ENCODE peak calls at places on chromosomes 5 and 9, in eight cellular contexts. S is epithelial cell of proximal tubule; I is mesendoderm; U is right cardiac atrium; V is lower leg skin; N is CD8-positive, alpha-beta memory T cell; G is left ventricle myocardium inferior; Z is neuronal stem cell. R is an unnamed sample.

GRCh38 chr9:125911861-125912260 is 164.7 kb downstream of the PBX3 start:
- DNase-seq in Z (no peak), I (no peak), U (no peak), G (no peak), N (no peak), V (no peak), S (peak; percentile 61), R (peak; percentile 68)

GRCh38 chr5:181092428-181092827 is 38.5 kb downstream of the OR2V1 start:
- DNase-seq in I (no peak), V (no peak), S (no peak), N (no peak), G (no peak), U (no peak), Z (no peak), R (no peak)

GRCh38 chr5:145471026-145471425 is 364.1 kb downstream of the PRELID2 start:
- DNase-seq in I (no peak), U (no peak), Z (no peak), N (no peak), S (no peak), G (no peak), V (no peak), R (no peak)

GRCh38 chr9:129458663-129459549 is 162.0 kb downstream of the C9orf50 start:
- DNase-seq in N (peak; percentile 8), I (peak; percentile 44), U (peak; percentile 90), G (peak; percentile 54), Z (no peak), S (no peak), V (no peak), R (no peak)

GRCh38 chr9:113956901-113957777 is 81.0 kb downstream of the ZNF618 start:
- DNase-seq in N (no peak), G (no peak), U (no peak), S (no peak), Z (no peak), I (peak; percentile 49), V (no peak), R (no peak)

GRCh38 chr9:114035221-114035844 is 42.8 kb downstream of the AMBP start:
- DNase-seq in Z (no peak), N (no peak), I (no peak), S (no peak), U (no peak), V (no peak), G (no peak), R (no peak)

GRCh38 chr5:19837536-19838179 is 150.3 kb downstream of the CDH18 start:
- DNase-seq in I (no peak), Z (no peak), V (no peak), U (no peak), S (no peak), N (no peak), G (no peak), R (no peak)

GRCh38 chr5:143033535-143034260 is 263.5 kb downstream of the ARHGAP26 start:
- DNase-seq in S (peak; percentile 83), G (no peak), V (no peak), N (no peak), U (no peak), Z (no peak), I (no peak), R (peak; percentile 84)

GRCh38 chr5:42951169-42951846 is 88.8 kb downstream of the ANXA2R start:
- DNase-seq in I (no peak), V (peak; percentile 24), S (no peak), Z (no peak), U (peak; percentile 77), G (peak; percentile 26), N (peak; percentile 67), R (no peak)

GRCh38 chr5:21661129-21661528 is 1192.0 kb downstream of the CDH12 start:
- DNase-seq in N (no peak), I (no peak), U (no peak), G (no peak), Z (no peak), S (no peak), V (no peak), R (no peak)

GRCh38 chr5:81854915-81855314 is 104.0 kb upstream of the SSBP2 start:
- DNase-seq in N (no peak), S (no peak), V (no peak), Z (no peak), I (no peak), G (no peak), U (no peak), R (no peak)

GRCh38 chr5:103562084-103562452 is 521 bp downstream of the NUDT12 start:
- DNase-seq in U (no peak), I (no peak), G (no peak), S (no peak), N (no peak), Z (peak; percentile 4), V (no peak), R (no peak)

GRCh38 chr9:132023409-132024180 is 56.1 kb downstream of the MED27 start:
- DNase-seq in I (no peak), U (no peak), V (no peak), Z (no peak), S (no peak), G (no peak), N (no peak), R (no peak)

GRCh38 chr5:16909464-16909863 is 26.6 kb downstream of the MYO10 start:
- DNase-seq in G (no peak), V (no peak), U (no peak), S (no peak), I (no peak), Z (no peak), N (no peak), R (peak; percentile 76)

GRCh38 chr9:70917277-70917676 is 204.1 kb downstream of the TRPM3 start:
- DNase-seq in V (no peak), G (no peak), Z (no peak), I (no peak), S (no peak), N (no peak), U (no peak), R (no peak)

GRCh38 chr9:10387282-10387681 is 225.5 kb downstream of the PTPRD start:
- DNase-seq in I (peak; percentile 31), U (no peak), V (no peak), Z (no peak), G (no peak), N (no peak), S (no peak), R (no peak)

GRCh38 chr5:132136906-132137305 is 63.3 kb downstream of the CSF2 start:
- DNase-seq in S (no peak), G (no peak), U (no peak), Z (no peak), N (no peak), V (no peak), I (no peak), R (no peak)

GRCh38 chr5:148996270-148996669 is 66.6 kb downstream of the SH3TC2 start:
- DNase-seq in S (no peak), Z (no peak), G (no peak), I (no peak), V (no peak), N (no peak), U (no peak), R (no peak)

GRCh38 chr5:134541736-134542376 is 16.4 kb downstream of the JADE2 start:
- DNase-seq in G (peak; percentile 55), Z (peak; percentile 85), S (no peak), I (peak; percentile 85), N (no peak), V (no peak), U (peak; percentile 88), R (no peak)

GRCh38 chr5:134547579-134547978 is 22.1 kb downstream of the JADE2 start:
- DNase-seq in U (peak; percentile 82), I (no peak), G (peak; percentile 33), V (no peak), Z (no peak), S (no peak), N (no peak), R (no peak)

GRCh38 chr5:134545070-134545868 is 19.8 kb downstream of the JADE2 start:
- DNase-seq in Z (no peak), V (no peak), N (no peak), U (peak; percentile 92), G (peak; percentile 79), I (no peak), S (no peak), R (no peak)

GRCh38 chr5:134540747-134541733 is 15.6 kb downstream of the JADE2 start:
- DNase-seq in S (no peak), U (no peak), G (no peak), Z (no peak), V (no peak), N (no peak), I (no peak), R (no peak)

GRCh38 chr5:134543820-134544692 is 18.6 kb downstream of the JADE2 start:
- DNase-seq in G (peak; percentile 15), Z (no peak), S (no peak), N (no peak), U (no peak), I (no peak), V (no peak), R (no peak)
- H3K4me3 ChIP-seq in G (no peak overlapping the region), Z (no peak overlapping the region), S (no peak overlapping the region), N (no peak overlapping the region), U (no peak overlapping the region), I (no peak overlapping the region), V (no peak overlapping the region), R (no peak overlapping the region)

GRCh38 chr9:124079176-124079925 is 67.8 kb downstream of the LHX2 start:
- DNase-seq in U (peak; percentile 67), Z (no peak), I (peak; percentile 97), S (peak; percentile 32), G (no peak), N (no peak), V (no peak), R (no peak)
- H3K4me3 ChIP-seq in U (no peak overlapping the region), Z (peak overlapping the region; percentile 41), I (no peak overlapping the region), S (no peak overlapping the region), G (no peak overlapping the region), N (no peak overlapping the region), V (no peak overlapping the region), R (no peak overlapping the region)

GRCh38 chr5:57298295-57298984 is 124.6 kb downstream of the GPBP1 start:
- DNase-seq in U (peak; percentile 75), S (peak; percentile 64), Z (peak; percentile 87), I (peak; percentile 83), V (peak; percentile 83), N (peak; percentile 81), G (peak; percentile 65), R (peak; percentile 40)
- H3K4me3 ChIP-seq in U (no peak overlapping the region), S (no peak overlapping the region), Z (no peak overlapping the region), I (no peak overlapping the region), V (no peak overlapping the region), N (peak overlapping the region; percentile 33), G (peak overlapping the region; percentile 49), R (no peak overlapping the region)

DNA sequence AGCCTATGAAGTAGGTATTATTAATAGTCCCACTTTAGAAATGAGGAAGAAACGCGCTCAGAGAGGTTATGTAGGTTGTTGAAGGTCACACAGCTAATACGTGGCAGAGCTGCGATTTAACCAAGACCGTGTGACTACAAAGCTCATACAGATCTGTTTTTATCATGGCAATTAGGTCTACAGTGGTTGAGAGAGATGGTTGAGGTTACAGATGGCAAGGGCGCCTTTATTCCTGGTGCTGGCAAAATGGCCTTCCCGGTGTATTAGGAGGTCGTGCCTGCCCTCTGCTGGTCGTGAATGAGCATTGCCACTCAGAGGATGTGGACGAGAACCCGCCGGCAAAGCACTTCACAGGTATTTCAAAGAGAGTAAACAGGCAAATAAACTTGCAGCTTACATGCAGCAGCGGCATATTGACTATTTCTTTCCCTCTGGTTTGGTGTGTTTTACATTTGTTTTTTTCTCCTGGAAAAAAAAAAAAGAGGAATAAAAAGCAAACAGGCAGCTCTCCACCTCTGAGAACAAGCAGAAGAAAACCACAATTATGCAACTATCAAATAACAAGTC is 65.3 kb upstream of the EGFLAM start:
- DNase-seq in N (peak; percentile 41), G (peak; percentile 62), I (peak; percentile 75), Z (peak; percentile 59), S (no peak), U (peak; percentile 78), V (peak; percentile 49), R (no peak)
- H3K4me3 ChIP-seq in N (no peak overlapping the region), G (no peak overlapping the region), I (no peak overlapping the region), Z (no peak overlapping the region), S (no peak overlapping the region), U (no peak overlapping the region), V (no peak overlapping the region), R (no peak overlapping the region)

R was measured in retinal pigment epithelial cell.